ENCODE peak calls at places on chromosome 2, in five cellular contexts. V is CD4-positive, alpha-beta memory T cell; Q is foreskin melanocyte; E is NCI-H2081; B is GM12865. S is an unnamed sample.

GRCh38 chr2:240557101-240557751 is 562 bp downstream of the ANKMY1 start:
- DNase-seq in V (no peak), Q (no peak), E (no peak), B (no peak), S (peak)

GRCh38 chr2:234966340-234966739 is 14.5 kb downstream of the SH3BP4 start:
- DNase-seq in V (no peak), Q (no peak), E (no peak), B (no peak), S (no peak)

GRCh38 chr2:20232837-20233207 is 7.9 kb upstream of the SDC1 start:
- DNase-seq in V (no peak), Q (no peak), E (no peak), B (no peak), S (no peak)

GRCh38 chr2:44941551-44942234 is at the start of gene SIX3:
- DNase-seq in V (peak), Q (no peak), E (peak), B (peak), S (no peak)

GRCh38 chr2:189535433-189535832 is 45.2 kb downstream of the SLC40A1 start:
- DNase-seq in V (no peak), Q (no peak), E (no peak), B (no peak), S (no peak)

GRCh38 chr2:76749858-76750257 is 772.3 kb downstream of the LRRTM4 start:
- DNase-seq in V (no peak), Q (no peak), E (no peak), B (no peak), S (no peak)

GRCh38 chr2:183269956-183270355 is 145.7 kb downstream of the NUP35 start:
- DNase-seq in V (no peak), Q (peak), E (peak), B (no peak), S (no peak)

GRCh38 chr2:161077367-161078210 is 82.6 kb upstream of the TANK start:
- DNase-seq in V (peak), Q (no peak), E (no peak), B (peak), S (peak)

GRCh38 chr2:222959358-222959757 is 92.6 kb upstream of the KCNE4 start:
- DNase-seq in V (no peak), Q (peak), E (no peak), B (no peak), S (no peak)

GRCh38 chr2:147525724-147526489 is 318.9 kb upstream of the ACVR2A start:
- DNase-seq in V (peak), Q (no peak), E (peak), B (peak), S (peak)

GRCh38 chr2:170191166-170191872 is 13.4 kb downstream of the MYO3B start:
- DNase-seq in V (no peak), Q (no peak), E (no peak), B (no peak), S (no peak)

GRCh38 chr2:105739408-105739807 is 5.3 kb upstream of the NCK2 start:
- DNase-seq in V (no peak), Q (peak), E (peak), B (no peak), S (no peak)

GRCh38 chr2:234289789-234290188 is 207.1 kb downstream of the ARL4C start:
- DNase-seq in V (no peak), Q (peak), E (no peak), B (peak), S (no peak)

GRCh38 chr2:239252433-239253200 is 148.2 kb downstream of the HDAC4 start:
- DNase-seq in V (no peak), Q (peak), E (peak), B (no peak), S (no peak)

GRCh38 chr2:47034973-47035609 is 119.5 kb upstream of the MCFD2 start:
- DNase-seq in V (no peak), Q (no peak), E (no peak), B (peak), S (no peak)

GRCh38 chr2:205680067-205680466 is 2.2 kb upstream of the NRP2 start:
- DNase-seq in V (peak), Q (peak), E (peak), B (peak), S (no peak)

GRCh38 chr2:73210696-73211095 is 3.3 kb upstream of the SMYD5 start:
- DNase-seq in V (no peak), Q (no peak), E (no peak), B (no peak), S (no peak)

GRCh38 chr2:61419570-61419969 is 51.3 kb downstream of the USP34 start:
- DNase-seq in V (no peak), Q (no peak), E (no peak), B (no peak), S (no peak)

GRCh38 chr2:224059178-224059577 is 20.1 kb upstream of the SERPINE2 start:
- DNase-seq in V (no peak), Q (no peak), E (no peak), B (no peak), S (no peak)

GRCh38 chr2:201008000-201008829 is 44.8 kb upstream of the ORC2 start:
- DNase-seq in V (no peak), Q (no peak), E (no peak), B (no peak), S (no peak)

GRCh38 chr2:73239776-73240175 is 5.7 kb downstream of the CCT7 start:
- DNase-seq in V (no peak), Q (no peak), E (no peak), B (no peak), S (no peak)

GRCh38 chr2:229252280-229252679 is 18.8 kb downstream of the PID1 start:
- DNase-seq in V (no peak), Q (no peak), E (no peak), B (no peak), S (no peak)

S was measured in prostate gland.